ENCODE peak calls at places on chromosomes 5 and 9, in ten cellular contexts. R, J, K, Q, L, D, O, W, X and Z are unnamed samples.

GRCh38 chr9:106771618-106772017 is 91.3 kb upstream of the ZNF462 start:
- DNase-seq in R (no peak), J (no peak), K (no peak), Q (no peak), L (no peak), D (no peak), O (no peak), W (no peak), X (no peak), Z (no peak)

GRCh38 chr9:121447341-121447834 is 52.3 kb downstream of the GGTA1 start:
- DNase-seq in R (no peak), J (no peak), K (no peak), Q (no peak), L (peak), D (no peak), O (peak), W (no peak), X (no peak), Z (peak)

GRCh38 chr5:31638286-31638685 is 645 bp upstream of the PDZD2 start:
- DNase-seq in R (no peak), J (no peak), K (peak), Q (no peak), L (no peak), D (no peak), O (no peak), W (no peak), X (no peak), Z (no peak)

GRCh38 chr5:58085800-58086199 is 374.1 kb downstream of the PLK2 start:
- DNase-seq in R (no peak), J (no peak), K (no peak), Q (no peak), L (peak), D (no peak), O (no peak), W (no peak), X (no peak), Z (no peak)

GRCh38 chr9:25461416-25461815 is 216.8 kb downstream of the TUSC1 start:
- DNase-seq in R (no peak), J (no peak), K (no peak), Q (no peak), L (no peak), D (no peak), O (no peak), W (no peak), X (no peak), Z (no peak)

GRCh38 chr5:159965031-159965837 is 43.7 kb upstream of the TTC1 start:
- DNase-seq in R (no peak), J (no peak), K (no peak), Q (peak), L (peak), D (peak), O (no peak), W (peak), X (no peak), Z (peak)

GRCh38 chr5:169216864-169217263 is 84.1 kb downstream of the SLIT3 start:
- DNase-seq in R (no peak), J (no peak), K (no peak), Q (no peak), L (no peak), D (no peak), O (no peak), W (no peak), X (no peak), Z (no peak)

GRCh38 chr5:68154119-68154857 is 61.3 kb upstream of the PIK3R1 start:
- DNase-seq in R (no peak), J (no peak), K (no peak), Q (no peak), L (no peak), D (no peak), O (no peak), W (no peak), X (no peak), Z (no peak)

GRCh38 chr5:150461231-150461630 is 11.7 kb upstream of the RPS14 start:
- DNase-seq in R (no peak), J (no peak), K (no peak), Q (no peak), L (no peak), D (peak), O (no peak), W (no peak), X (no peak), Z (no peak)

GRCh38 chr5:159324097-159324760 is 6.1 kb downstream of the IL12B start:
- DNase-seq in R (no peak), J (no peak), K (no peak), Q (no peak), L (peak), D (no peak), O (peak), W (no peak), X (no peak), Z (no peak)

GRCh38 chr9:120387257-120387999 is 192.5 kb downstream of the CDK5RAP2 start:
- DNase-seq in R (no peak), J (no peak), K (no peak), Q (no peak), L (no peak), D (peak), O (no peak), W (no peak), X (no peak), Z (no peak)